ENCODE peak calls at places on chromosomes 12 and 14, in seven cellular contexts. Z is BE2C, E is left ventricle myocardium superior, A is neuronal stem cell, P is fibroblast of pulmonary artery, M is left lung, G is GM04504. J is an unnamed sample.

GRCh38 chr12:107200394-107200793 is 107.0 kb upstream of the CRY1 start:
- DNase-seq in A (no peak), P (peak), E (no peak), M (no peak), G (no peak), Z (no peak), J (no peak)

GRCh38 chr14:59451849-59452248 is 13.3 kb downstream of the GPR135 start:
- DNase-seq in A (no peak), G (no peak), P (no peak), Z (no peak), M (no peak), E (no peak), J (no peak)

GRCh38 chr12:12788675-12789368 is 3.4 kb downstream of the APOLD1 start:
- DNase-seq in G (no peak), M (peak), P (peak), A (peak), E (peak), Z (peak), J (peak)

GRCh38 chr12:116358850-116359761 is 81.6 kb upstream of the MED13L start:
- DNase-seq in M (peak), A (peak), G (peak), Z (peak), E (peak), P (peak), J (peak)

GRCh38 chr12:6201775-6202292 is 1.6 kb downstream of the CD9 start:
- DNase-seq in M (no peak), P (no peak), E (no peak), G (no peak), A (no peak), Z (no peak), J (no peak)

GRCh38 chr12:56766535-56766934 is 3.4 kb downstream of the HSD17B6 start:
- DNase-seq in M (no peak), E (no peak), A (no peak), G (no peak), Z (no peak), P (no peak), J (no peak)

GRCh38 chr14:74793506-74794155 is 30.5 kb downstream of the YLPM1 start:
- DNase-seq in A (no peak), M (no peak), P (peak), G (no peak), E (no peak), Z (no peak), J (no peak)

GRCh38 chr12:19833775-19834501 is 394.6 kb downstream of the AEBP2 start:
- DNase-seq in A (no peak), G (peak), E (no peak), M (no peak), P (peak), Z (no peak), J (peak)

GRCh38 chr14:93051600-93052546 is 63.9 kb downstream of the ITPK1 start:
- DNase-seq in Z (no peak), A (no peak), G (no peak), P (no peak), M (no peak), E (no peak), J (no peak)

GRCh38 chr14:21924479-21924878 is 250.9 kb upstream of the OR4E1 start:
- DNase-seq in Z (no peak), E (no peak), A (no peak), G (no peak), P (no peak), M (no peak), J (peak)

GRCh38 chr14:72850360-72850759 is 43.5 kb downstream of the DPF3 start:
- DNase-seq in G (no peak), Z (no peak), A (no peak), M (no peak), E (no peak), P (no peak), J (no peak)

GRCh38 chr12:52495385-52495784 is 2.3 kb upstream of the KRT6A start:
- DNase-seq in Z (no peak), P (peak), A (no peak), E (no peak), G (no peak), M (no peak), J (no peak)

GRCh38 chr14:89386214-89386886 is 30.7 kb downstream of the FOXN3 start:
- DNase-seq in Z (no peak), G (no peak), E (peak), M (no peak), P (no peak), A (no peak), J (no peak)

GRCh38 chr12:1030779-1031178 is 39.8 kb downstream of the ERC1 start:
- DNase-seq in P (no peak), A (no peak), E (no peak), G (no peak), M (no peak), Z (no peak), J (no peak)

GRCh38 chr12:4991801-4992200 is 51.9 kb upstream of the KCNA5 start:
- DNase-seq in M (no peak), E (no peak), P (no peak), G (no peak), Z (no peak), A (no peak), J (no peak)

GRCh38 chr14:46322076-46322475 is 329.5 kb downstream of the RPL10L start:
- DNase-seq in G (no peak), M (no peak), E (no peak), A (peak), P (no peak), Z (no peak), J (no peak)

GRCh38 chr12:29148065-29148957 is 767 bp upstream of the FAR2 start:
- DNase-seq in A (no peak), M (no peak), G (no peak), Z (peak), P (peak), E (peak), J (no peak)

GRCh38 chr14:75306917-75307699 is 28.5 kb downstream of the FOS start:
- DNase-seq in P (no peak), G (no peak), Z (peak), M (no peak), E (no peak), A (no peak), J (no peak)

GRCh38 chr14:65092340-65092739 is 10.0 kb downstream of the MAX start:
- DNase-seq in Z (no peak), G (no peak), E (no peak), M (no peak), A (no peak), P (no peak), J (no peak)

GRCh38 chr12:123270380-123271181 is 1.1 kb downstream of the CDK2AP1 start:
- DNase-seq in G (peak), M (peak), E (peak), Z (peak), A (no peak), P (peak), J (peak)

GRCh38 chr14:69848156-69848555 is 31.1 kb upstream of the SMOC1 start:
- DNase-seq in A (no peak), G (no peak), M (no peak), Z (no peak), P (no peak), E (no peak), J (no peak)

GRCh38 chr12:112937741-112938719 is at the start of gene OAS3:
- DNase-seq in E (peak), M (peak), P (peak), Z (peak), A (no peak), G (peak), J (peak)

GRCh38 chr12:50157259-50157658 is 9.9 kb downstream of the CERS5 start:
- DNase-seq in Z (no peak), E (no peak), G (no peak), M (no peak), P (no peak), A (no peak), J (no peak)

GRCh38 chr12:52956987-52957386 is 8.1 kb downstream of the KRT18 start:
- DNase-seq in G (no peak), M (no peak), A (no peak), Z (no peak), P (no peak), E (no peak), J (no peak)

GRCh38 chr12:3170423-3171194 is 93.4 kb downstream of the TSPAN9 start:
- DNase-seq in G (peak), P (peak), A (no peak), M (no peak), Z (no peak), E (no peak), J (no peak)

GRCh38 chr14:51554339-51554920 is 97.3 kb upstream of the FRMD6 start:
- DNase-seq in Z (no peak), P (peak), A (no peak), E (no peak), G (peak), M (no peak), J (no peak)

GRCh38 chr12:124435806-124436345 is 131.5 kb downstream of the NCOR2 start:
- DNase-seq in A (no peak), E (no peak), M (no peak), P (no peak), Z (no peak), G (no peak), J (no peak)

GRCh38 chr14:91454580-91454979 is 37.0 kb upstream of the CCDC88C start:
- DNase-seq in M (no peak), P (no peak), Z (no peak), E (no peak), A (no peak), G (no peak), J (no peak)

GRCh38 chr12:115937345-115937744 is 340.1 kb downstream of the MED13L start:
- DNase-seq in G (no peak), E (no peak), A (no peak), Z (no peak), P (no peak), M (no peak), J (no peak)

GRCh38 chr12:75971253-75971652 is 60.3 kb downstream of the PHLDA1 start:
- DNase-seq in A (no peak), E (no peak), Z (no peak), P (no peak), M (no peak), G (no peak), J (no peak)

GRCh38 chr12:123263196-123263817 is 8.3 kb downstream of the CDK2AP1 start:
- DNase-seq in Z (no peak), A (no peak), E (no peak), M (no peak), G (no peak), P (no peak), J (no peak)

GRCh38 chr12:65004270-65004669 is 116.8 kb downstream of the WIF1 start:
- DNase-seq in E (no peak), G (no peak), M (no peak), A (no peak), Z (no peak), P (no peak), J (no peak)

GRCh38 chr12:108896331-108896730 is 16.4 kb downstream of the DAO start:
- DNase-seq in P (no peak), M (no peak), A (no peak), G (no peak), Z (no peak), E (no peak), J (no peak)

GRCh38 chr14:65179918-65180724 is 77.8 kb upstream of the MAX start:
- DNase-seq in A (no peak), G (peak), Z (no peak), E (peak), M (peak), P (peak), J (peak)

GRCh38 chr14:64465856-64466554 is 706 bp downstream of the AKAP5 start:
- DNase-seq in P (peak), G (peak), E (no peak), Z (peak), M (no peak), A (peak), J (no peak)

GRCh38 chr14:100416921-100417451 is 93.8 kb downstream of the SLC25A47 start:
- DNase-seq in E (no peak), M (no peak), P (peak), A (no peak), G (peak), Z (no peak), J (no peak)

GRCh38 chr12:94134226-94134795 is 14.1 kb upstream of the PLXNC1 start:
- DNase-seq in G (peak), P (peak), M (no peak), E (no peak), Z (peak), A (no peak), J (no peak)

GRCh38 chr12:107349008-107349747 is 255.8 kb upstream of the CRY1 start:
- DNase-seq in A (no peak), M (no peak), E (no peak), Z (no peak), G (peak), P (peak), J (no peak)